ENCODE peak calls at places on chromosomes 6 and 20, in seven cellular contexts. F, N, C, A, R, B and D are unnamed samples.

GRCh38 chr6:127206531-127207065 is 60.1 kb upstream of the RNF146 start:
- DNase-seq in N (no peak), B (peak; percentile 4), A (no peak), F (no peak), C (no peak), R (no peak), D (no peak)

GRCh38 chr20:47156431-47156841 is 200.1 kb downstream of the ZMYND8 start:
- DNase-seq in N (no peak), B (no peak), C (no peak), R (no peak), F (no peak), A (no peak), D (no peak)

GRCh38 chr6:92715991-92716390 is 703.4 kb downstream of the EPHA7 start:
- DNase-seq in R (no peak), F (no peak), A (no peak), B (no peak), N (no peak), C (no peak), D (no peak)

GRCh38 chr6:128569737-128570438 is 49.5 kb upstream of the PTPRK start:
- DNase-seq in F (peak; percentile 42), R (no peak), B (peak; percentile 69), A (no peak), C (no peak), N (no peak), D (peak; percentile 9)

GRCh38 chr6:37547564-37548061 is 47.9 kb upstream of the CCDC167 start:
- DNase-seq in F (no peak), N (peak; percentile 1), C (no peak), R (no peak), A (no peak), B (peak; percentile 33), D (no peak)

GRCh38 chr20:11891827-11892521 is 25.7 kb upstream of the BTBD3 start:
- DNase-seq in F (peak; percentile 63), C (no peak), N (no peak), A (no peak), R (peak; percentile 35), B (peak; percentile 69), D (peak; percentile 90)

GRCh38 chr6:15349379-15349778 is 103.5 kb downstream of the JARID2 start:
- DNase-seq in B (no peak), A (no peak), F (no peak), R (no peak), C (no peak), N (no peak), D (no peak)

GRCh38 chr6:131954099-131954774 is 3.1 kb upstream of the CCN2 start:
- DNase-seq in N (no peak), B (no peak), F (no peak), C (no peak), A (no peak), R (no peak), D (peak; percentile 6)

GRCh38 chr6:37783831-37784584 is 35.5 kb upstream of the ZFAND3 start:
- DNase-seq in R (peak; percentile 18), C (no peak), F (no peak), A (peak; percentile 32), N (peak; percentile 55), B (no peak), D (no peak)

GRCh38 chr6:33934726-33935270 is 131.0 kb upstream of the MLN start:
- DNase-seq in A (no peak), C (no peak), B (no peak), R (no peak), N (no peak), F (no peak), D (no peak)

GRCh38 chr6:147310511-147310910 is 106.3 kb downstream of the STXBP5 start:
- DNase-seq in R (no peak), B (no peak), N (no peak), C (no peak), F (no peak), A (no peak), D (no peak)

GRCh38 chr6:106512958-106513480 is 116.3 kb downstream of the RTN4IP1 start:
- DNase-seq in R (no peak), N (no peak), F (no peak), C (no peak), A (no peak), B (no peak), D (peak; percentile 49)

GRCh38 chr20:34300809-34301586 is 2.2 kb downstream of the AHCY start:
- DNase-seq in A (no peak), B (no peak), N (no peak), R (no peak), F (peak; percentile 16), C (no peak), D (no peak)

GRCh38 chr6:108872001-108872974 is 24.1 kb downstream of the ARMC2 start:
- DNase-seq in A (no peak), R (peak; percentile 27), N (no peak), F (no peak), C (peak; percentile 9), B (no peak), D (no peak)

GRCh38 chr6:2203264-2203663 is 42.1 kb downstream of the GMDS start:
- DNase-seq in B (no peak), F (no peak), C (no peak), A (no peak), R (no peak), N (no peak), D (no peak)

GRCh38 chr6:24919404-24919892 is 16.3 kb downstream of the RIPOR2 start:
- DNase-seq in B (no peak), C (no peak), F (no peak), N (no peak), R (no peak), A (no peak), D (no peak)

GRCh38 chr6:132270745-132271414 is 130.4 kb downstream of the MOXD1 start:
- DNase-seq in B (no peak), R (no peak), C (no peak), A (no peak), F (no peak), N (no peak), D (no peak)

GRCh38 chr6:140921366-140922226 is 1211.1 kb upstream of the GJE1 start:
- DNase-seq in C (no peak), R (peak; percentile 22), F (peak; percentile 37), B (peak; percentile 51), A (no peak), N (no peak), D (peak; percentile 71)

GRCh38 chr6:169395080-169395805 is 141.6 kb upstream of the THBS2 start:
- DNase-seq in C (no peak), B (no peak), R (no peak), A (no peak), F (no peak), N (no peak), D (no peak)

GRCh38 chr6:141685416-141685815 is 447.3 kb upstream of the GJE1 start:
- DNase-seq in F (no peak), R (no peak), C (no peak), A (no peak), N (no peak), B (no peak), D (no peak)

GRCh38 chr6:99522531-99522930 is 7.3 kb upstream of the USP45 start:
- DNase-seq in C (no peak), N (no peak), B (no peak), A (no peak), F (peak; percentile 65), R (no peak), D (no peak)

GRCh38 chr6:169915769-169916550 is 164.5 kb downstream of the ERMARD start:
- DNase-seq in R (no peak), N (no peak), A (no peak), C (no peak), F (no peak), B (no peak), D (no peak)

GRCh38 chr20:35625584-35626385 is 10.2 kb downstream of the SPAG4 start:
- DNase-seq in C (no peak), F (no peak), B (no peak), N (no peak), R (no peak), A (no peak), D (no peak)

GRCh38 chr20:60138263-60139127 is 180.3 kb downstream of the CDH26 start:
- DNase-seq in C (no peak), F (peak; percentile 75), R (peak; percentile 34), A (no peak), B (peak; percentile 89), N (no peak), D (no peak)

GRCh38 chr6:73152998-73153757 is 72.1 kb downstream of the KHDC1L start:
- DNase-seq in A (no peak), F (no peak), B (no peak), C (no peak), R (no peak), N (no peak), D (no peak)

GRCh38 chr6:35728663-35729348 is 8.0 kb upstream of the ARMC12 start:
- DNase-seq in F (peak; percentile 25), N (peak; percentile 54), B (no peak), C (peak; percentile 20), A (no peak), R (peak; percentile 61), D (no peak)

GRCh38 chr20:41293269-41294037 is 24.1 kb downstream of the ZHX3 start:
- DNase-seq in N (peak; percentile 15), B (no peak), A (no peak), R (no peak), F (no peak), C (no peak), D (no peak)

GRCh38 chr20:46757754-46758678 is 48.6 kb downstream of the SLC2A10 start:
- DNase-seq in C (peak; percentile 15), A (peak; percentile 56), F (peak; percentile 81), R (peak; percentile 71), N (peak; percentile 10), B (peak; percentile 91), D (peak; percentile 90)

GRCh38 chr20:61046721-61047351 is 205.2 kb upstream of the CDH4 start:
- DNase-seq in R (no peak), B (no peak), N (no peak), A (no peak), F (no peak), C (no peak), D (no peak)

GRCh38 chr20:58103517-58103904 is 124.9 kb downstream of the ANKRD60 start:
- DNase-seq in N (no peak), F (no peak), R (no peak), A (no peak), C (no peak), B (no peak), D (no peak)

GRCh38 chr6:111952821-111953535 is 79.7 kb upstream of the FYN start:
- DNase-seq in A (no peak), R (no peak), B (no peak), F (no peak), C (no peak), N (no peak), D (no peak)

GRCh38 chr20:63641146-63641791 is 12.0 kb downstream of the STMN3 start:
- DNase-seq in A (no peak), N (no peak), B (no peak), F (no peak), R (peak; percentile 57), C (peak; percentile 48), D (peak; percentile 58)

GRCh38 chr6:156933201-156934053 is 156.2 kb downstream of the ARID1B start:
- DNase-seq in F (peak; percentile 41), R (no peak), C (no peak), N (no peak), A (no peak), B (no peak), D (peak; percentile 70)

GRCh38 chr6:712805-713204 is 19.9 kb upstream of the EXOC2 start:
- DNase-seq in F (no peak), B (no peak), R (no peak), C (no peak), N (no peak), A (no peak), D (no peak)

GRCh38 chr6:45430590-45431202 is 53.0 kb upstream of the SUPT3H start:
- DNase-seq in R (no peak), F (no peak), N (no peak), C (no peak), A (no peak), B (no peak), D (no peak)

GRCh38 chr6:137155830-137156229 is 17.6 kb downstream of the IL22RA2 start:
- DNase-seq in R (peak; percentile 55), N (no peak), A (no peak), F (no peak), C (peak; percentile 20), B (no peak), D (no peak)

GRCh38 chr6:113927001-113927400 is 43.9 kb downstream of the HDAC2 start:
- DNase-seq in N (no peak), A (no peak), B (no peak), F (no peak), C (no peak), R (no peak), D (no peak)